ENCODE peak calls at places on chromosome 15, in four cellular contexts. T is tibial artery, Y is left ventricle myocardium inferior, V is psoas muscle. N is an unnamed sample. For H3K9me3, the result is how much of the 10 kb centered on the place peaks cover.

GRCh38 chr15:28891588-28891987 is 5.8 kb downstream of the APBA2 start:
- DNase-seq in T (no peak), Y (no peak), V (no peak), N (no peak)

GRCh38 chr15:52289629-52290081 is 5.9 kb downstream of the MYO5C start:
- DNase-seq in T (no peak), Y (no peak), V (no peak), N (no peak)

GRCh38 chr15:65423977-65424679 is 1.4 kb upstream of the IGDCC4 start:
- DNase-seq in T (no peak), Y (peak), V (no peak), N (peak)

GRCh38 chr15:60799885-60800728 is 321.2 kb upstream of the ICE2 start:
- DNase-seq in T (no peak), Y (no peak), V (no peak), N (no peak)

GRCh38 chr15:60074181-60074885 is 70.2 kb downstream of the FOXB1 start:
- DNase-seq in T (no peak), Y (no peak), V (no peak), N (no peak)

GRCh38 chr15:68228971-68229385 is 550 bp downstream of the CLN6 start:
- DNase-seq in T (peak), Y (no peak), V (no peak), N (no peak)

GRCh38 chr15:64851503-64851840 is 9.8 kb downstream of the PLEKHO2 start:
- DNase-seq in T (no peak), Y (no peak), V (no peak), N (peak)

GRCh38 chr15:89408512-89409183 is 74.0 kb upstream of the POLG start:
- DNase-seq in T (no peak), Y (no peak), V (no peak), N (no peak)

GRCh38 chr15:58934521-58934920 is 1.0 kb upstream of the SLTM start:
- DNase-seq in T (no peak), Y (no peak), V (no peak), N (no peak)

GRCh38 chr15:67164811-67165652 is 89.4 kb downstream of the AAGAB start:
- DNase-seq in T (peak), Y (peak), V (no peak), N (peak)

GRCh38 chr15:35170216-35170615 is 85.1 kb upstream of the NANOGP8 start:
- DNase-seq in T (no peak), Y (no peak), V (no peak), N (no peak)

GRCh38 chr15:34780725-34781124 is 14.6 kb downstream of the ACTC1 start:
- DNase-seq in T (no peak), Y (no peak), V (no peak), N (no peak)

GRCh38 chr15:55782901-55783300 is 39.9 kb upstream of the PRTG start:
- DNase-seq in T (no peak), Y (no peak), V (no peak), N (no peak)

GRCh38 chr15:98654790-98655360 is 6.5 kb downstream of the IGF1R start:
- DNase-seq in T (no peak), Y (no peak), V (no peak), N (no peak)

GRCh38 chr15:91289324-91289723 is 189.3 kb downstream of the SV2B start:
- DNase-seq in T (no peak), Y (no peak), V (no peak), N (no peak)

GRCh38 chr15:75176404-75176761 is 25.3 kb upstream of the C15orf39 start:
- DNase-seq in T (no peak), Y (no peak), V (no peak), N (no peak)
- H3K9me3 ChIP-seq in T (under half), Y (under half), V (under half), N (under half)

GRCh38 chr15:49589030-49589429 is 31.6 kb downstream of the FAM227B start:
- DNase-seq in T (no peak), Y (no peak), V (no peak), N (no peak)
- H3K27ac ChIP-seq in T (no peak), Y (no peak), V (no peak), N (no peak)

DNA sequence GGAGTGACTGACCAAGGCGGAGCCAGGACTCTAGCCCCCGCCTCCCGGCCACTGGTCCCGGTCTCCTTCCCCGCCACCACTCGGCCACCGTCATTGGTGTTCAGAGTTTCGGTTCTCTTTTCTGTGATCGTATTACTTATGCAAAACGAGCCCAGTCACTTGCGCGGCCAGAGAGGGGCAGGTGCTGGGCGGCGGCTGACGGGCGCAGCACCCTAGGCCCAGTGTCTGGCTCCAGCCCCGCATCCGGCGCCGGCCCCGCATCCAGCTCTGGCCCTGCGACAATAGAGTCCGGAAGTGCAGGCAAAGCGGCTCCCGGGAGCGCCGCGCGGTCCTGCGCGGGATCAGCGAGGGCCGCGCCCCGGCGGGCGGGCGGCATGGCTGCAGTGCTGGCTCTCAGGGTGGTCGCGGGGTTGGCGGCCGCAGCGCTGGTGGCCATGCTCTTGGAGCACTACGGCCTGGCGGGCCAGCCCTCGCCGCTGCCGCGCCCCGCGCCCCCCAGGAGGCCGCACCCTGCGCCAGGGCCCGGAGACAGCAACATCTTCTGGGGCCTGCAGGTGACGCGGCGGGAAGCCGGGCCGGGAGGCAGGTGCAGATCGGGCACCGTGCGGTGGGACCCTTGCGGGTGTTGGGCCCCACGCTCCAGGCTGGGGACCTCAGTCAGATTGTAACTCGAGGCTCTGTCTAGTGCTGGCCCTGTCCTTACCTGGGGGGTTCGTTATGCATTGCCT is at the start of gene TMEM62:
- DNase-seq in T (peak), Y (peak), V (peak), N (peak)
- TF ChIP-seq CTCF in T (no peak), Y (no peak), V (no peak), N (no peak)

GRCh38 chr15:20345401-20345958 is 196.1 kb downstream of the GOLGA6L6 start:
- DNase-seq in T (peak), Y (no peak), V (peak), N (peak)

GRCh38 chr15:20348900-20349773 is 192.5 kb downstream of the GOLGA6L6 start:
- DNase-seq in T (peak), Y (no peak), V (peak), N (peak)

GRCh38 chr15:20344601-20345400 is 196.8 kb downstream of the GOLGA6L6 start:
- DNase-seq in T (no peak), Y (no peak), V (no peak), N (peak)

GRCh38 chr15:20348291-20348899 is 193.2 kb downstream of the GOLGA6L6 start:
- DNase-seq in T (no peak), Y (no peak), V (no peak), N (peak)

DNA sequence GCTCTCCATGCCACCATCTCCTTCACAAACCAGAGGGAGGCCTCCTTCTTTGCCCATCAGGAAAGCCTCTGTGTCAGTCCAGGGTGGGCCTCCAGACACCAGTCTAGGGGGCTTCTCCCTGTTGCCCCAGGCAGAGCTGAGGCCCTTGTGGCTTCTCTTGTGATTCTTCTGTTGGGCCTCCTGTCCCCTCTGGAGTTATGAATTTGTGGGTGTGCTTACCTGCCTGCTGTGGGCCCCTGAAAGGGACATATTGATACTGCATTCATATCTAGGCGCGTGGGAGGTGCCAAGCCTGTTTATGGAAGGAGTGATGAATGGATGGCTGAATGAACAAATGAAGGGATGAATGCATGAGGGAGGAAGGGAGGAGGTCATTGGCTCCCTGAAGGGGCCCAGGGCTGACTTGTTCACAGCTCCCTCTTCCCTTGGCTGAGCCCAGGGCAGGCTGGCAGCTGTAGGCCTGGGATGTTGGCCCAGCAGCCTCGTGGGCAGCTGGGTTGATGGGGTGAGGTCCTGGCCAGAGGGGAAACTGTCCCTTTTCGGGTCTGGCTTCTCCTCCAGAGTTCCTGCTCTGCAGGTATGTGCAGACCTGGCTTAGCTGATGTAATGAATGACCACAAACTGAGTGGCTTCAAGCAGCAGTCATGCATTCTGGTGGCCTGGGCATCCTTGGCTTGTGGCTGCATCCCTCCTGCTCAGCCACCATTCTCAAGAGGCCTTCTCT is 195.4 kb downstream of the GOLGA6L6 start:
- DNase-seq in T (no peak), Y (no peak), V (no peak), N (peak)
- H3K9me3 ChIP-seq in T (under half), Y (under half), V (under half), N (under half)

DNA sequence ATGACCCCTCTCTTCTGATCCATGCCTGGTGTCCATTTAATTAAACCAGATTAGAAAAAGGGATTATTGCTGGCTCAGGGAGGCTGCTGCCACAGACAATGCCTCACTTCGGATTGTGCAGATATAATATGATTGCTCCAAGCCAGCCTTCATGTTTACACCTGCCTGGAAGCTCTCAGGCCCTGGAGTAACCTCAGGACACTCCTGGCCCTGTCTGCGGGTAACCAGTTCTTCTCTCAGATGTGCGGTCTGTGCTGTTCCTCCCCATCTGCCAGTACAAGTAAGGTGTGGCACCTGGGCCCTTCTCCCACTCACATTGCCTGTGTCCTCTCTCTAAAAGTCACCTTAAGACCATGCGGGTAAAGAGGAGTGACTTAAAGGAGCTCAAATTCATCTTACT is 8.8 kb upstream of the GOLGA8J start:
- DNase-seq in T (no peak), Y (no peak), V (no peak), N (no peak)
- H3K27ac ChIP-seq in T (no peak), Y (no peak), V (no peak), N (no peak)

GRCh38 chr15:57306944-57307411 is 69.3 kb upstream of the CGNL1 start:
- DNase-seq in T (no peak), Y (no peak), V (no peak), N (peak)
- TF ChIP-seq CTCF in T (no peak), Y (peak), V (no peak), N (peak)

DNA sequence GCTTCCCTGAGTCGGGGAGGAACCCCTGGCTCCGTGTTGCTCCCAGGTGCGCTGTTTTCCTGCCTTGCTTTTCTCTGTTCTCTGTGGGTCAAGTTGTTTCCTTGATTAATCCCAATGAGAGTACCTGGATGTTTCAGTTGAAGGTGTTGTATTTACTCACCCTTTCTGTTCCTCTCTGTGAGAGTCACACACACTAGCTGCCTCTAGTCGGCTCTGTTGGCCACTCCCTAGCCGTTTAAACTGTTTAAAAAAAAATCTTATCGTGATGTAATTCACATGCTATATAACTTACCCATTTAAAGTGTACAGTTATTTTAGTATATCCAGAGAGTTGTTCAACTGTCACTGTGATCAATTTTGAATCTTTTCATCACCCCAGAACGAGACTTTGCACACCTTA is 74.0 kb downstream of the AKAP13 start:
- DNase-seq in T (no peak), Y (no peak), V (no peak), N (no peak)
- H3K9me3 ChIP-seq in T (under half), Y (under half), V (under half), N (under half)

GRCh38 chr15:77178421-77178820 is 107.5 kb upstream of the TSPAN3 start:
- DNase-seq in T (no peak), Y (no peak), V (no peak), N (no peak)
- H3K27ac ChIP-seq in T (no peak), Y (no peak), V (no peak), N (no peak)

DNA sequence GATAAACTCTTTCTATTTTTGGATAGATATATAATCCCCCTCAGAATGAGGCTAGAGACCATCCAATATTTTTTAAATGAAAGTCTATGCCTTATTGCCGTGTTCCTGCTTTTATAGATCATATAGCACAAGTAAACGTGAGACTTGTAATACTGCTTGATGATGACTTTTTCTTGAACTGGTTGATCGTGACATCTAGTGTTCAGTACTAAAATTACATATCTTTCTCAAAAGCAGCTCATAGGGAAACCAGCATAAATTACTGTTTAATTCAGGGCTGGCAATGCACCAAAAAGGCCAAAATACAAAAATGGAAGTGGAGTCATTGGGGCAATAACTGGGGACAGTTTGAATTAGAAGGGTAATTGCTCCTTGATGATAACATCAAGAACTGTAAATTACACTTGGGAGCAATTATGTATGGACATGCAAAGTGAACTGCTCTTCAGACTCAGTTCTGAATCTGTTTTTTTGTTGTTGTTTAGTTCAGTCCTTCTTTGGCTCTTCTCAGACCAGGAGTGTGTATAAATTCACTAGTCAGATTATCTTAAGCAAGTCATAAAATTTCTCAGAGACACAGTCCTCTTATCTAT is 325.3 kb downstream of the THSD4 start:
- DNase-seq in T (no peak), Y (no peak), V (no peak), N (no peak)
- TF ChIP-seq CTCF in T (peak), Y (peak), V (peak), N (peak)

GRCh38 chr15:20341901-20342605 is 199.5 kb downstream of the GOLGA6L6 start:
- DNase-seq in T (peak), Y (peak), V (peak), N (peak)

GRCh38 chr15:20340331-20340811 is 201.2 kb downstream of the GOLGA6L6 start:
- DNase-seq in T (peak), Y (peak), V (peak), N (peak)

DNA sequence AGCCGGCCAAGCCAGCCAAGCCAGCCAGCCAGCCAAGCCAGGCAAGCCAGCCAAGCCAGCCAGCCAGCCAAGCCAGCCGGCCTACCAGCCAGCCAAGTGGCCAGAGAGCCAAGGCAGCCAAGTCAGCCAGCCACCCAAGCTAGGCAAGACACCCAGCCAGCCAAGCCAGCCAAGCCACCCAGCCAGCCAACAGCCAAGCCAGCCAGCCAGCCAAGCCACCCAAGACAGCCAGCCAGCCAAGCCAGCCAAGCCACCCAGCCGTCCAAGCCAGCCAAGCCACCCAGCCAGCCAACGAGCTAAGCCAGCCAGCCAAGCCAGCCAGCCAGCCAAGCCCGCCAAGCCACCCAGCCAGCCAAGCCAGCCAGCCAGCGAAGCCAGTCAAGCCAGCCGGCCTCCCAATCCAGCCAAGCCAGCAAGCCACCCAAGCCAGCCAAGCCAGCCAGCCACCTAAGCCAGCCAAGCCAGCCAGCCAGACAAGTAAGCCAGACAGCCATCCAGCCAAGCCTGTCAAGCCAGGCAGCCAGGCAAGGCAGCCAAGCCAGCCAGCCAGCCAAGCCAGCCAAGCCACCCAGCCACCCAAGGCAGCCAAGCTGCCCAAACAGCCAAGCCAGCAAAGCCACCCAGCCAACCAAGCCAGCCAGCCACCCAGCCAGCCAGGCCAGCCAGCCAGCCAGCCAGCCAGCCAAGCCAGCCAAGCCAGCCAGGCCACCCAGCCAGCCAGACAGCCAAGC is 200.5 kb downstream of the GOLGA6L6 start:
- DNase-seq in T (peak), Y (peak), V (peak), N (peak)
- H3K9me3 ChIP-seq in T (under half), Y (under half), V (under half), N (under half)

N was measured in sigmoid colon.